ENCODE peak calls at places on chromosomes 4 and X, in six cellular contexts. F is mammary epithelial cell, J is hepatocyte, V is esophagus squamous epithelium, A is cardiac muscle cell, N is esophagus muscularis mucosa. L is an unnamed sample.

GRCh38 chrX:41333994-41334865 is at the start of gene DDX3X:
- DNase-seq in A (peak; percentile 84), V (peak; percentile 79), J (peak; percentile 89), F (peak; percentile 91), N (peak; percentile 93), L (peak; percentile 89)

GRCh38 chr4:139658185-139658584 is 7.4 kb upstream of the MGST2 start:
- DNase-seq in V (no peak), N (no peak), F (no peak), A (no peak), J (no peak), L (no peak)

GRCh38 chr4:104752337-104752736 is 257.6 kb upstream of the CXXC4 start:
- DNase-seq in V (no peak), A (no peak), J (no peak), F (no peak), N (no peak), L (no peak)

GRCh38 chr4:47839259-47839658 is 1.4 kb upstream of the CORIN start:
- DNase-seq in V (no peak), F (peak; percentile 20), A (peak; percentile 65), N (no peak), J (peak; percentile 31), L (peak; percentile 29)

GRCh38 chr4:158884280-158884679 is 115.5 kb downstream of the FNIP2 start:
- DNase-seq in N (no peak), V (no peak), A (no peak), J (no peak), F (no peak), L (no peak)

GRCh38 chrX:107574054-107574683 is 54.1 kb upstream of the PRPS1 start:
- DNase-seq in V (no peak), J (no peak), F (peak; percentile 73), N (no peak), A (no peak), L (no peak)

GRCh38 chrX:17595456-17596035 is 141.7 kb upstream of the SCML1 start:
- DNase-seq in V (no peak), N (no peak), A (no peak), F (peak; percentile 81), J (no peak), L (no peak)

GRCh38 chr4:88457307-88458090 is 580 bp downstream of the HERC5 start:
- DNase-seq in N (no peak), J (peak; percentile 67), V (no peak), F (peak; percentile 38), A (peak; percentile 66), L (peak; percentile 67)

GRCh38 chr4:184476660-184477059 is 2.3 kb upstream of the IRF2 start:
- DNase-seq in V (no peak), A (no peak), J (no peak), F (no peak), N (no peak), L (no peak)

GRCh38 chr4:106369456-106370060 is 980 bp upstream of the GIMD1 start:
- DNase-seq in J (peak; percentile 83), N (no peak), A (peak; percentile 57), V (no peak), F (peak; percentile 50), L (peak; percentile 60)

GRCh38 chr4:148740701-148741100 is 298.5 kb upstream of the NR3C2 start:
- DNase-seq in V (no peak), N (no peak), J (no peak), A (no peak), F (peak; percentile 42), L (no peak)

GRCh38 chrX:39802906-39803305 is 294.9 kb downstream of the BCOR start:
- DNase-seq in J (no peak), F (no peak), N (no peak), V (no peak), A (no peak), L (no peak)

GRCh38 chr4:123564758-123565346 is 168.3 kb downstream of the SPRY1 start:
- DNase-seq in J (peak; percentile 83), A (peak; percentile 88), N (no peak), F (peak; percentile 72), V (no peak), L (peak; percentile 79)

GRCh38 chrX:50202539-50202938 is 1.7 kb upstream of the AKAP4 start:
- DNase-seq in F (peak; percentile 30), V (no peak), A (no peak), N (no peak), J (no peak), L (no peak)

GRCh38 chr4:39036172-39036571 is 4.0 kb upstream of the TMEM156 start:
- DNase-seq in N (no peak), J (no peak), F (peak; percentile 71), A (no peak), V (no peak), L (no peak)

GRCh38 chrX:152822383-152823086 is 8.0 kb downstream of the CETN2 start:
- DNase-seq in J (no peak), V (no peak), N (no peak), A (no peak), F (no peak), L (no peak)

GRCh38 chr4:153218961-153219360 is 14.7 kb downstream of the TRIM2 start:
- DNase-seq in A (no peak), F (no peak), N (no peak), J (peak; percentile 60), V (no peak), L (no peak)

GRCh38 chrX:56792270-56793111 is 63.4 kb downstream of the NBDY start:
- DNase-seq in N (peak; percentile 17), A (no peak), V (no peak), J (no peak), F (no peak), L (no peak)

GRCh38 chr4:163941221-163941865 is 446.9 kb downstream of the TMA16 start:
- DNase-seq in N (no peak), A (no peak), J (no peak), V (no peak), F (peak; percentile 28), L (no peak)

GRCh38 chrX:34805951-34806350 is 136.6 kb upstream of the FAM47B start:
- DNase-seq in N (no peak), F (no peak), A (no peak), V (no peak), J (no peak), L (no peak)

GRCh38 chrX:149473966-149474365 is 31.1 kb downstream of the IDS start:
- DNase-seq in N (no peak), V (no peak), A (no peak), J (no peak), F (no peak), L (no peak)

GRCh38 chrX:149472620-149473019 is 32.5 kb downstream of the IDS start:
- DNase-seq in J (no peak), F (peak; percentile 46), A (no peak), V (no peak), N (no peak), L (no peak)

GRCh38 chrX:149476513-149476912 is 28.6 kb downstream of the IDS start:
- DNase-seq in A (no peak), N (no peak), V (no peak), F (no peak), J (no peak), L (no peak)

GRCh38 chrX:149470960-149471359 is 34.1 kb downstream of the IDS start:
- DNase-seq in F (peak; percentile 52), A (peak; percentile 71), N (no peak), J (peak; percentile 81), V (no peak), L (peak; percentile 80)

DNA sequence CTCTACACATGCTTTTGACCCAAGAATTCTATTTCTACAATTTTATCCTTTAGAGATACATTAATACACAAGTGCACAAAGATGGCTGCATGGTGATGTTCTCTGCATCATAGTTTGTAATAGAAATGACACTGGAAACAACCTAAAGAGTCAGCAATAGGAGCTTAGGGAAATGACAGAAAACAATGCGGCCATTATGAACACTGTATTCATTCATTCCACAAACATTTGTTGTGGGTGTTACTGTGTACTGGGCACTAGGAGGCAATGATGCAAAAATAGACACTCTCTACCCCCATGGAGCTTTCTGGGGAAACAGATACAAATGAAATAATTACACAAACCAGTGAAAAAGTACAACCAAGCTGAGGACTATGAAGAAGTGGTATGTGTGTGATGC is 32.0 kb downstream of the IDS start:
- DNase-seq in V (no peak), N (no peak), J (no peak), A (no peak), F (no peak), L (no peak)
- H3K9me3 ChIP-seq in V (no peaks in the 10 kb centered on the region), N (no peaks in the 10 kb centered on the region), J (no peaks in the 10 kb centered on the region), A (no peaks in the 10 kb centered on the region), F (no peaks in the 10 kb centered on the region), L (no peaks in the 10 kb centered on the region)

GRCh38 chrX:31301941-31302340 is 230.1 kb upstream of the FTHL17 start:
- DNase-seq in J (no peak), A (no peak), V (no peak), F (no peak), N (no peak), L (no peak)
- TF ChIP-seq CTCF in J (no peak), A (no peak), V (no peak), F (no peak), N (no peak), L (no peak)

GRCh38 chrX:151737494-151737893 is 2.9 kb downstream of the CNGA2 start:
- DNase-seq in F (no peak), N (no peak), V (no peak), A (no peak), J (no peak), L (no peak)

GRCh38 chrX:151734446-151734845 is at the start of gene CNGA2:
- DNase-seq in N (no peak), V (no peak), F (no peak), A (no peak), J (no peak), L (no peak)

GRCh38 chrX:151735219-151735618 is 673 bp downstream of the CNGA2 start:
- DNase-seq in N (no peak), F (no peak), J (no peak), V (no peak), A (no peak), L (no peak)

GRCh38 chrX:151738751-151739150 is 4.2 kb downstream of the CNGA2 start:
- DNase-seq in J (no peak), N (no peak), A (no peak), F (no peak), V (no peak), L (no peak)

DNA sequence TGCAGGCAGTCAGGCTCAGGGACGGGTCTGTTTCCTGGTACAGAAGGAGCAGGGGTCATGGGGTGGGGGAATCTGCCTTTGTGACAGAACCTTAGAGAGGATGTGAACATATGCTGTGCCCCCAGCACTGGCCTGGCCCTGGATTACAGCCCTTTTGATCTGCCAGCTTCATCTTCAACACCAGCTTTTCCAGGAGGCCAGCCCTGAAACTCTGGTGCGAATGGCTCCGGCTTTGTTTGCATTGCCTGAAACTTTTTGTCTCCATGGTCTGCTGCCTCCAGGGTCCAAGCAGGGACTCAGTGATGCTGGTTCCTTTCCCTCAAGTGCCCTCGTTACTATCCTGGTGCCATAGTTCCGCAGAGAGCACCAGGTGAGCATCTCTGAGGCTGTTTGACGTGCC is 2.1 kb downstream of the CNGA2 start:
- DNase-seq in A (no peak), N (no peak), V (no peak), F (no peak), J (no peak), L (no peak)
- H3K9me3 ChIP-seq in A (no peaks in the 10 kb centered on the region), N (no peaks in the 10 kb centered on the region), V (no peaks in the 10 kb centered on the region), F (peaks cover 8% of the 10 kb centered on the region), J (no peaks in the 10 kb centered on the region), L (no peaks in the 10 kb centered on the region)

GRCh38 chr4:3009422-3009821 is 46.1 kb downstream of the GRK4 start:
- DNase-seq in J (peak; percentile 40), F (peak; percentile 65), N (no peak), A (peak; percentile 16), V (no peak), L (no peak)
- TF ChIP-seq CTCF in J (peak; percentile 21), F (peak; percentile 52), N (no peak), A (no peak), V (peak; percentile 32), L (no peak)